ENCODE peak calls at places on chromosomes 4 and X, in nine cellular contexts. F, I, D, U, H, V, C, O and S are unnamed samples.

GRCh38 chrX:153624196-153625091 is 22.6 kb upstream of the DUSP9 start:
- DNase-seq in H (no peak), F (no peak), I (no peak), D (peak), C (no peak), U (no peak), V (no peak), O (no peak), S (no peak)

GRCh38 chr4:117983541-117984451 is 50.5 kb upstream of the NDST3 start:
- DNase-seq in C (no peak), D (no peak), U (no peak), V (no peak), I (no peak), O (no peak), H (no peak), F (no peak), S (no peak)

GRCh38 chrX:120514236-120514635 is 45.1 kb upstream of the LAMP2 start:
- DNase-seq in H (no peak), U (peak), O (peak), D (no peak), C (no peak), F (no peak), V (no peak), I (no peak), S (peak)

GRCh38 chr4:69781458-69782418 is 21.3 kb upstream of the SULT1B1 start:
- DNase-seq in O (no peak), F (no peak), I (no peak), D (no peak), C (no peak), H (no peak), U (no peak), V (no peak), S (no peak)

GRCh38 chr4:123811763-123812390 is 415.3 kb downstream of the SPRY1 start:
- DNase-seq in O (no peak), I (no peak), U (no peak), H (no peak), F (no peak), D (no peak), C (no peak), V (no peak), S (no peak)

GRCh38 chr4:106334732-106335131 is 18.4 kb downstream of the AIMP1 start:
- DNase-seq in D (no peak), O (no peak), F (no peak), V (no peak), H (no peak), I (no peak), C (no peak), U (no peak), S (no peak)

GRCh38 chr4:78747328-78747946 is 28.7 kb upstream of the BMP2K start:
- DNase-seq in D (no peak), H (no peak), U (peak), I (no peak), F (no peak), V (no peak), O (no peak), C (no peak), S (peak)

GRCh38 chrX:53547668-53548067 is 113.5 kb upstream of the HSD17B10 start:
- DNase-seq in I (no peak), U (no peak), H (no peak), D (no peak), F (no peak), C (no peak), O (no peak), V (no peak), S (no peak)

GRCh38 chr4:4919926-4920325 is 60.5 kb downstream of the MSX1 start:
- DNase-seq in U (peak), H (no peak), D (peak), I (no peak), C (no peak), O (no peak), V (peak), F (no peak), S (peak)

GRCh38 chr4:168724960-168725359 is 228.1 kb downstream of the PALLD start:
- DNase-seq in F (no peak), C (no peak), V (no peak), O (no peak), H (no peak), D (no peak), U (peak), I (no peak), S (no peak)

GRCh38 chr4:86487738-86488137 is 106.4 kb upstream of the PTPN13 start:
- DNase-seq in U (no peak), D (no peak), O (no peak), C (no peak), I (no peak), V (no peak), F (no peak), H (no peak), S (no peak)

GRCh38 chr4:6355052-6355451 is 85.4 kb downstream of the WFS1 start:
- DNase-seq in C (no peak), U (no peak), I (no peak), D (no peak), O (no peak), H (no peak), F (no peak), V (no peak), S (no peak)

GRCh38 chr4:98748609-98749008 is 90.2 kb upstream of the TSPAN5 start:
- DNase-seq in V (no peak), U (no peak), C (no peak), F (no peak), O (no peak), I (no peak), D (no peak), H (no peak), S (no peak)

GRCh38 chr4:187478292-187479205 is 517.0 kb upstream of the ZFP42 start:
- DNase-seq in H (no peak), C (peak), F (no peak), I (no peak), V (no peak), U (peak), D (no peak), O (no peak), S (peak)

GRCh38 chr4:38565271-38566199 is 98.5 kb upstream of the KLF3 start:
- DNase-seq in F (peak), V (no peak), I (no peak), O (no peak), H (no peak), D (no peak), U (peak), C (peak), S (peak)

GRCh38 chr4:55754754-55755350 is 64.7 kb upstream of the EXOC1L start:
- DNase-seq in F (no peak), I (no peak), D (no peak), O (no peak), C (no peak), U (peak), V (no peak), H (no peak), S (peak)

GRCh38 chrX:40496728-40497127 is 84.0 kb upstream of the ATP6AP2 start:
- DNase-seq in O (no peak), V (no peak), D (no peak), H (no peak), C (peak), U (peak), I (no peak), F (no peak), S (no peak)

GRCh38 chr4:152039085-152039484 is 278.3 kb upstream of the GATB start:
- DNase-seq in H (no peak), D (no peak), U (peak), I (no peak), O (no peak), C (peak), F (no peak), V (no peak), S (no peak)

GRCh38 chr4:76740192-76740591 is 157.8 kb downstream of the SOWAHB start:
- DNase-seq in C (no peak), I (no peak), O (no peak), F (no peak), H (no peak), V (no peak), D (no peak), U (no peak), S (no peak)

GRCh38 chr4:7816771-7817170 is 122.9 kb downstream of the AFAP1 start:
- DNase-seq in I (no peak), U (no peak), C (no peak), F (no peak), O (no peak), H (no peak), D (no peak), V (no peak), S (no peak)

GRCh38 chr4:107931775-107932321 is 499 bp downstream of the CYP2U1 start:
- DNase-seq in C (peak), O (no peak), V (no peak), F (no peak), U (no peak), I (no peak), H (no peak), D (peak), S (no peak)

GRCh38 chr4:2624782-2625548 is 88.5 kb downstream of the FAM193A start:
- DNase-seq in H (no peak), V (no peak), I (no peak), D (no peak), F (no peak), U (no peak), O (no peak), C (no peak), S (no peak)

GRCh38 chr4:119010909-119011606 is 122.4 kb downstream of the SYNPO2 start:
- DNase-seq in H (no peak), I (no peak), F (no peak), U (peak), O (no peak), V (no peak), C (no peak), D (no peak), S (no peak)

GRCh38 chr4:25423548-25423947 is 46.5 kb downstream of the ANAPC4 start:
- DNase-seq in O (no peak), D (no peak), H (no peak), V (no peak), C (no peak), U (no peak), I (no peak), F (no peak), S (no peak)

GRCh38 chr4:47483722-47484121 is 1.4 kb upstream of the ATP10D start:
- DNase-seq in I (no peak), H (no peak), O (no peak), D (no peak), U (no peak), F (no peak), C (no peak), V (no peak), S (no peak)

GRCh38 chr4:47484169-47484568 is 906 bp upstream of the ATP10D start:
- DNase-seq in U (no peak), C (no peak), F (no peak), V (no peak), D (no peak), H (no peak), I (no peak), O (no peak), S (no peak)

GRCh38 chr4:47486306-47486705 is 1.2 kb downstream of the ATP10D start:
- DNase-seq in F (no peak), U (peak), I (no peak), O (no peak), D (no peak), V (no peak), H (no peak), C (no peak), S (peak)

GRCh38 chr4:47482326-47482725 is 2.7 kb upstream of the ATP10D start:
- DNase-seq in I (no peak), V (no peak), H (no peak), D (no peak), U (peak), F (no peak), O (no peak), C (no peak), S (peak)

GRCh38 chr4:47485047-47485692 is at the start of gene ATP10D:
- DNase-seq in H (peak), D (peak), I (peak), C (peak), O (peak), F (peak), V (peak), U (peak), S (peak)
- TF ChIP-seq CTCF in H (peak), D (no peak), I (no peak), C (no peak), O (no peak), F (no peak), V (no peak), U (no peak), S (no peak)

GRCh38 chr4:153159016-153159415 is 45.2 kb upstream of the TRIM2 start:
- DNase-seq in I (no peak), C (no peak), F (no peak), U (no peak), V (no peak), O (no peak), D (no peak), H (no peak), S (no peak)
- TF ChIP-seq CTCF in I (no peak), C (no peak), F (no peak), U (peak), V (no peak), O (no peak), D (no peak), H (peak), S (no peak)

GRCh38 chr4:144572660-144573059 is 73.3 kb upstream of the HHIP start:
- DNase-seq in U (no peak), F (no peak), I (no peak), C (no peak), O (no peak), V (no peak), H (no peak), D (no peak), S (no peak)
- TF ChIP-seq CTCF in U (no peak), F (no peak), I (no peak), C (no peak), O (peak), V (no peak), H (no peak), D (no peak), S (no peak)

GRCh38 chrX:110414273-110414672 is 55.6 kb downstream of the RTL9 start:
- DNase-seq in U (no peak), H (no peak), V (no peak), D (no peak), F (no peak), I (no peak), C (no peak), O (no peak), S (no peak)
- TF ChIP-seq CTCF in U (no peak), H (no peak), V (no peak), D (no peak), F (no peak), I (no peak), C (no peak), O (no peak), S (no peak)

DNA sequence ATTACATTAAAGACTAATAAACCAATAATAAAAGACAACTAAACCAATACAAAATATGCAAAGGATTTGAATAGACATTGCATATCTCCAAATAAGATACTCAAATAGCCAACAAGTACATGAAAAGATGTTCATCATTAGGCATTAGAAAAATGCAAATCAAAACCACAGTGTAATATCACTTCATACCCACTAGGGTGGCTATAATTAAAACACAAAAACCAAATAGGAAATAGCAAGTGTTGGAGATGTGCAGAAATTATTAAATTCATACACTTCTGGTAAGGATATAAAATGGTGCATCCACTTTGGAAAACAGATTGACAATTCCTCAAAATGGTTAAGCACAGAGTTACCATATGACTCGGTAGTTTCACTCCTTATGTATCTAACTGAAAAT is 860.8 kb upstream of the DIAPH2 start:
- DNase-seq in F (no peak), H (no peak), I (no peak), D (no peak), U (no peak), C (no peak), O (no peak), V (no peak), S (no peak)
- TF ChIP-seq CTCF in F (no peak), H (peak), I (peak), D (no peak), U (peak), C (no peak), O (no peak), V (peak), S (no peak)

DNA sequence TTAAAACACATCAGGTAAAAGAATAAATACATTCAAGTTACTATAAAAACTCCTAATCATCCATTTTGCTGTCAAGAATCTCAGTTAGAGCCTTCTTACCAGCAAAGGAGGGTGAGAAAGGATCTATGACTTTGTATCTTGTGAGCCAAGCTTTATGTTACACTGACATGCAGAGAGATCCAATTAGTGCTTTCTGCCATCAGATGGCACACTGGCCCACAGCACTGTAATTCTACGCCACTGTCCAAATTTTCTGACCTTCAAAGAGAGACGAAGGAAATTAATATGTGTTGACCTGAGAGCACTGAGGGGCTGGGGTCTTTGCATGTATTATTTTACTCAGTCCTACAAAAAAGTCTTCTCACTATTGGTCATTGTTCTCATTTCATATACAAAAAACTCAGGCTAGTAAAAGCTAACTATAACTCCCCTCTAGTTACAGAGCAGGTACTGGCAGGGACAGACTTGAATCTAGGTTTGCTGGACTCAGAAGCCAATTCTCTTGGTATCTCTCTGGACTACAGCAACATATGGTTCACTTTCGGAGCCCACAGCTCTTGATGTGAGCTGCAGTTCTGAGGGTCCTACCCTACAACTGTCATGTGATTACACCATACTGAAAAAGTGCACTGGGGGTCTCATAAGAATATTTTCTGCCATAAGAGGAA is 157.6 kb downstream of the NR3C2 start:
- DNase-seq in O (no peak), H (no peak), V (no peak), U (no peak), I (peak), F (no peak), D (no peak), C (no peak), S (no peak)
- TF ChIP-seq CTCF in O (no peak), H (no peak), V (peak), U (no peak), I (peak), F (no peak), D (no peak), C (no peak), S (no peak)

DNA sequence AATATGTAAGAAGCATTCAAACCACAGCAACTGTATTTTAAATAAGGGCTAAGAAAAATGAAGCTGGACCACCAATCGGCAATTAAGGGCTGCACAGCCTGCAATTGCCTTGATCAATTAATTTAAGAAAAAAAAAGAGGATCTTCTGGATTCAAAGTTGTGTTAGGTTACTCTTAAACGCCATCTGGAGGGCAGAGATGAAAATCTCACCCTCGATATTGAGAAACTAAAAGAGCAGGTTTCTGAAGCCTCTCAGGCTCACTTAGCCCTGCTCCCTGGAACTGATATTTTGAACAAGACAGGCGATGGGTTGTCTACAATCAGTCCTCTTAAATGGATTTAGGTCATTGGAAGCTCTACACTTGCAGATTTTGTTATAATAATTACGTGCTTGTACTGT is 579.4 kb downstream of the GRXCR1 start:
- DNase-seq in U (peak), O (no peak), F (no peak), I (no peak), V (no peak), H (no peak), D (no peak), C (no peak), S (no peak)
- TF ChIP-seq CTCF in U (peak), O (no peak), F (no peak), I (peak), V (no peak), H (no peak), D (no peak), C (no peak), S (no peak)